ENCODE peak calls at places on chromosomes 2 and 18, in seven cellular contexts. One of them, this sample, is unnamed.

GRCh38 chr2:160612266-160612864 is 118.8 kb upstream of the RBMS1 start:
- DNase-seq in stimulated activated CD4-positive, alpha-beta T cell treated with anti-CD3 and anti-CD28 coated beads, Interleukin-4, amount 100 ng/mL, for 4 hours: no peak
- DNase-seq in lower lobe of right lung: no peak
- DNase-seq in WERI-Rb-1: no peak
- DNase-seq in IMR-90: peak; percentile 36
- DNase-seq in RPMI7951: no peak
- DNase-seq in effector CD4-positive, alpha-beta T cell: no peak
- DNase-seq in this sample: no peak

GRCh38 chr2:74045454-74045853 is 60.7 kb downstream of the TET3 start:
- DNase-seq in stimulated activated CD4-positive, alpha-beta T cell treated with anti-CD3 and anti-CD28 coated beads, Interleukin-4, amount 100 ng/mL, for 4 hours: no peak
- DNase-seq in lower lobe of right lung: no peak
- DNase-seq in WERI-Rb-1: no peak
- DNase-seq in IMR-90: peak; percentile 66
- DNase-seq in RPMI7951: peak; percentile 39
- DNase-seq in effector CD4-positive, alpha-beta T cell: no peak
- DNase-seq in this sample: no peak

GRCh38 chr2:88350641-88351601 is 101.6 kb downstream of the FOXI3 start:
- DNase-seq in stimulated activated CD4-positive, alpha-beta T cell treated with anti-CD3 and anti-CD28 coated beads, Interleukin-4, amount 100 ng/mL, for 4 hours: peak; percentile 59
- DNase-seq in lower lobe of right lung: peak; percentile 72
- DNase-seq in WERI-Rb-1: peak; percentile 31
- DNase-seq in IMR-90: peak; percentile 12
- DNase-seq in RPMI7951: peak; percentile 11
- DNase-seq in effector CD4-positive, alpha-beta T cell: peak; percentile 55
- DNase-seq in this sample: peak; percentile 49

GRCh38 chr2:128622371-128622770 is 303.7 kb upstream of the HS6ST1 start:
- DNase-seq in stimulated activated CD4-positive, alpha-beta T cell treated with anti-CD3 and anti-CD28 coated beads, Interleukin-4, amount 100 ng/mL, for 4 hours: no peak
- DNase-seq in lower lobe of right lung: peak; percentile 72
- DNase-seq in WERI-Rb-1: no peak
- DNase-seq in IMR-90: no peak
- DNase-seq in RPMI7951: no peak
- DNase-seq in effector CD4-positive, alpha-beta T cell: no peak
- DNase-seq in this sample: no peak

GRCh38 chr2:173247156-173247555 is 107.5 kb upstream of the CDCA7 start:
- DNase-seq in stimulated activated CD4-positive, alpha-beta T cell treated with anti-CD3 and anti-CD28 coated beads, Interleukin-4, amount 100 ng/mL, for 4 hours: no peak
- DNase-seq in lower lobe of right lung: no peak
- DNase-seq in WERI-Rb-1: no peak
- DNase-seq in IMR-90: no peak
- DNase-seq in RPMI7951: no peak
- DNase-seq in effector CD4-positive, alpha-beta T cell: no peak
- DNase-seq in this sample: no peak

GRCh38 chr2:168564641-168565040 is 108.6 kb downstream of the CERS6 start:
- DNase-seq in stimulated activated CD4-positive, alpha-beta T cell treated with anti-CD3 and anti-CD28 coated beads, Interleukin-4, amount 100 ng/mL, for 4 hours: no peak
- DNase-seq in lower lobe of right lung: no peak
- DNase-seq in WERI-Rb-1: no peak
- DNase-seq in IMR-90: no peak
- DNase-seq in RPMI7951: no peak
- DNase-seq in effector CD4-positive, alpha-beta T cell: no peak
- DNase-seq in this sample: no peak

GRCh38 chr2:241620419-241620769 is 16.6 kb downstream of the THAP4 start:
- DNase-seq in stimulated activated CD4-positive, alpha-beta T cell treated with anti-CD3 and anti-CD28 coated beads, Interleukin-4, amount 100 ng/mL, for 4 hours: peak; percentile 65
- DNase-seq in lower lobe of right lung: no peak
- DNase-seq in WERI-Rb-1: no peak
- DNase-seq in IMR-90: peak; percentile 33
- DNase-seq in RPMI7951: peak; percentile 39
- DNase-seq in effector CD4-positive, alpha-beta T cell: no peak
- DNase-seq in this sample: peak; percentile 32

GRCh38 chr2:132477436-132477835 is 60.8 kb downstream of the GPR39 start:
- DNase-seq in stimulated activated CD4-positive, alpha-beta T cell treated with anti-CD3 and anti-CD28 coated beads, Interleukin-4, amount 100 ng/mL, for 4 hours: no peak
- DNase-seq in lower lobe of right lung: no peak
- DNase-seq in WERI-Rb-1: no peak
- DNase-seq in IMR-90: no peak
- DNase-seq in RPMI7951: peak; percentile 65
- DNase-seq in effector CD4-positive, alpha-beta T cell: no peak
- DNase-seq in this sample: no peak

GRCh38 chr18:61637905-61638304 is 254.9 kb downstream of the RNF152 start:
- DNase-seq in stimulated activated CD4-positive, alpha-beta T cell treated with anti-CD3 and anti-CD28 coated beads, Interleukin-4, amount 100 ng/mL, for 4 hours: no peak
- DNase-seq in lower lobe of right lung: no peak
- DNase-seq in WERI-Rb-1: no peak
- DNase-seq in IMR-90: no peak
- DNase-seq in RPMI7951: no peak
- DNase-seq in effector CD4-positive, alpha-beta T cell: no peak
- DNase-seq in this sample: no peak

GRCh38 chr2:118693287-118693822 is 154.1 kb downstream of the EN1 start:
- DNase-seq in stimulated activated CD4-positive, alpha-beta T cell treated with anti-CD3 and anti-CD28 coated beads, Interleukin-4, amount 100 ng/mL, for 4 hours: no peak
- DNase-seq in lower lobe of right lung: no peak
- DNase-seq in WERI-Rb-1: no peak
- DNase-seq in IMR-90: no peak
- DNase-seq in RPMI7951: no peak
- DNase-seq in effector CD4-positive, alpha-beta T cell: no peak
- DNase-seq in this sample: no peak

GRCh38 chr2:102782916-102783315 is 21.1 kb downstream of the TMEM182 start:
- DNase-seq in stimulated activated CD4-positive, alpha-beta T cell treated with anti-CD3 and anti-CD28 coated beads, Interleukin-4, amount 100 ng/mL, for 4 hours: no peak
- DNase-seq in lower lobe of right lung: no peak
- DNase-seq in WERI-Rb-1: no peak
- DNase-seq in IMR-90: no peak
- DNase-seq in RPMI7951: no peak
- DNase-seq in effector CD4-positive, alpha-beta T cell: no peak
- DNase-seq in this sample: no peak

GRCh38 chr2:200428961-200429665 is 80.8 kb downstream of the KCTD18 start:
- DNase-seq in stimulated activated CD4-positive, alpha-beta T cell treated with anti-CD3 and anti-CD28 coated beads, Interleukin-4, amount 100 ng/mL, for 4 hours: no peak
- DNase-seq in lower lobe of right lung: no peak
- DNase-seq in WERI-Rb-1: no peak
- DNase-seq in IMR-90: no peak
- DNase-seq in RPMI7951: no peak
- DNase-seq in effector CD4-positive, alpha-beta T cell: no peak
- DNase-seq in this sample: no peak

GRCh38 chr18:62436636-62437519 is 85.9 kb upstream of the ZCCHC2 start:
- DNase-seq in stimulated activated CD4-positive, alpha-beta T cell treated with anti-CD3 and anti-CD28 coated beads, Interleukin-4, amount 100 ng/mL, for 4 hours: no peak
- DNase-seq in lower lobe of right lung: peak; percentile 87
- DNase-seq in WERI-Rb-1: peak; percentile 33
- DNase-seq in IMR-90: peak; percentile 56
- DNase-seq in RPMI7951: peak; percentile 43
- DNase-seq in effector CD4-positive, alpha-beta T cell: no peak
- DNase-seq in this sample: no peak

GRCh38 chr2:219352448-219353023 is 20.0 kb upstream of the RESP18 start:
- DNase-seq in stimulated activated CD4-positive, alpha-beta T cell treated with anti-CD3 and anti-CD28 coated beads, Interleukin-4, amount 100 ng/mL, for 4 hours: peak; percentile 41
- DNase-seq in lower lobe of right lung: peak; percentile 55
- DNase-seq in WERI-Rb-1: peak; percentile 85
- DNase-seq in IMR-90: peak; percentile 53
- DNase-seq in RPMI7951: peak; percentile 67
- DNase-seq in effector CD4-positive, alpha-beta T cell: peak; percentile 47
- DNase-seq in this sample: peak; percentile 52